ENCODE peak calls at places on chromosome 6, in ten cellular contexts. L, Z, P, N, T, W, F, R, G and C are unnamed samples.

GRCh38 chr6:13697857-13698256 is 13.8 kb downstream of the RANBP9 start:
- DNase-seq in P (no peak), G (no peak), R (no peak), W (no peak), N (no peak), Z (no peak), T (no peak), F (no peak), L (no peak), C (no peak)

GRCh38 chr6:149014631-149015171 is 267.9 kb downstream of the UST start:
- DNase-seq in R (no peak), P (peak), G (peak), W (no peak), N (no peak), T (no peak), Z (no peak), F (peak), L (no peak), C (no peak)

GRCh38 chr6:15952231-15953151 is 176.4 kb upstream of the MYLIP start:
- DNase-seq in P (peak), G (no peak), N (no peak), W (no peak), Z (no peak), R (no peak), F (no peak), L (no peak), T (no peak), C (no peak)

GRCh38 chr6:30707281-30707850 is 9.7 kb downstream of the MDC1 start:
- DNase-seq in L (no peak), F (no peak), G (no peak), W (no peak), Z (no peak), R (no peak), N (no peak), P (no peak), T (no peak), C (no peak)

GRCh38 chr6:87788141-87788540 is 86.1 kb upstream of the AKIRIN2 start:
- DNase-seq in T (no peak), F (no peak), Z (no peak), G (no peak), R (no peak), N (no peak), L (no peak), P (no peak), W (no peak), C (no peak)

GRCh38 chr6:106702451-106703110 is 73.2 kb downstream of the QRSL1 start:
- DNase-seq in W (no peak), N (no peak), P (no peak), Z (peak), L (no peak), G (no peak), T (no peak), F (no peak), R (no peak), C (peak)

GRCh38 chr6:30615219-30615957 is 1.7 kb downstream of the PPP1R10 start:
- DNase-seq in T (peak), W (no peak), N (no peak), L (peak), G (peak), P (peak), F (peak), R (peak), Z (no peak), C (no peak)

GRCh38 chr6:20542927-20543602 is 8.8 kb downstream of the CDKAL1 start:
- DNase-seq in R (peak), T (no peak), L (peak), Z (no peak), F (peak), G (peak), W (no peak), N (no peak), P (peak), C (peak)

GRCh38 chr6:33880746-33881145 is 76.9 kb upstream of the MLN start:
- DNase-seq in W (no peak), P (no peak), N (no peak), G (no peak), Z (no peak), F (no peak), L (no peak), R (no peak), T (no peak), C (no peak)

GRCh38 chr6:40417031-40417430 is 170.1 kb downstream of the LRFN2 start:
- DNase-seq in G (no peak), Z (no peak), T (no peak), P (no peak), F (no peak), W (no peak), L (no peak), R (no peak), N (no peak), C (no peak)

GRCh38 chr6:1439349-1439748 is 50.0 kb downstream of the FOXF2 start:
- DNase-seq in P (peak), W (no peak), N (no peak), L (no peak), Z (no peak), T (no peak), R (peak), F (no peak), G (peak), C (no peak)

GRCh38 chr6:73604020-73604419 is 49.8 kb downstream of the SLC17A5 start:
- DNase-seq in Z (no peak), F (no peak), R (no peak), G (no peak), W (no peak), T (no peak), P (no peak), N (no peak), L (no peak), C (no peak)

GRCh38 chr6:38215225-38215624 is 395.7 kb downstream of the ZFAND3 start:
- DNase-seq in L (no peak), P (no peak), G (no peak), W (no peak), T (no peak), R (no peak), N (no peak), Z (no peak), F (no peak), C (no peak)

GRCh38 chr6:16909599-16910360 is 148.5 kb upstream of the ATXN1 start:
- DNase-seq in G (peak), T (no peak), R (peak), L (peak), Z (no peak), W (no peak), P (peak), F (peak), N (no peak), C (no peak)

GRCh38 chr6:138847884-138848283 is 52.0 kb downstream of the ECT2L start:
- DNase-seq in G (no peak), R (no peak), Z (no peak), L (no peak), W (no peak), F (no peak), P (no peak), T (no peak), N (no peak), C (no peak)

GRCh38 chr6:15479761-15480160 is 183.1 kb downstream of the DTNBP1 start:
- DNase-seq in L (peak), P (no peak), W (no peak), R (no peak), Z (no peak), G (peak), T (no peak), F (no peak), N (peak), C (no peak)

GRCh38 chr6:34718867-34719441 is 22.4 kb upstream of the ILRUN start:
- DNase-seq in F (no peak), L (no peak), Z (no peak), T (no peak), R (peak), G (no peak), P (no peak), N (no peak), W (no peak), C (no peak)

GRCh38 chr6:130434174-130434873 is 68.5 kb downstream of the TMEM200A start:
- DNase-seq in Z (no peak), P (peak), G (peak), T (no peak), F (peak), N (no peak), L (peak), W (no peak), R (peak), C (no peak)

GRCh38 chr6:31657406-31658157 is 1.9 kb downstream of the APOM start:
- DNase-seq in W (no peak), R (no peak), T (no peak), F (no peak), L (no peak), G (no peak), Z (no peak), P (no peak), N (no peak), C (no peak)

GRCh38 chr6:108029226-108029921 is 45.2 kb downstream of the OSTM1 start:
- DNase-seq in T (no peak), N (no peak), R (no peak), F (no peak), P (no peak), G (no peak), Z (no peak), W (peak), L (no peak), C (no peak)

GRCh38 chr6:1336246-1336843 is 24.4 kb downstream of the FOXQ1 start:
- DNase-seq in N (peak), F (no peak), R (no peak), L (no peak), W (no peak), G (no peak), P (peak), T (no peak), Z (no peak), C (no peak)

GRCh38 chr6:119322715-119323350 is 26.7 kb downstream of the MAN1A1 start:
- DNase-seq in W (no peak), T (no peak), N (no peak), P (no peak), Z (no peak), R (no peak), F (no peak), G (no peak), L (no peak), C (no peak)

GRCh38 chr6:107075951-107076381 is 39.3 kb downstream of the BEND3 start:
- DNase-seq in R (peak), Z (no peak), L (peak), G (peak), N (no peak), P (peak), T (no peak), W (no peak), F (no peak), C (peak)

GRCh38 chr6:20661721-20662120 is 127.5 kb downstream of the CDKAL1 start:
- DNase-seq in N (no peak), F (no peak), Z (no peak), T (no peak), G (peak), P (peak), W (peak), L (peak), R (peak), C (no peak)

GRCh38 chr6:79384845-79385244 is 150.4 kb upstream of the HMGN3 start:
- DNase-seq in R (no peak), W (no peak), F (peak), G (peak), P (no peak), T (no peak), N (no peak), Z (no peak), L (peak), C (no peak)

GRCh38 chr6:83008631-83009030 is 57.0 kb downstream of the UBE3D start:
- DNase-seq in W (no peak), N (no peak), L (no peak), T (no peak), P (no peak), R (no peak), G (no peak), Z (no peak), F (no peak), C (no peak)

DNA sequence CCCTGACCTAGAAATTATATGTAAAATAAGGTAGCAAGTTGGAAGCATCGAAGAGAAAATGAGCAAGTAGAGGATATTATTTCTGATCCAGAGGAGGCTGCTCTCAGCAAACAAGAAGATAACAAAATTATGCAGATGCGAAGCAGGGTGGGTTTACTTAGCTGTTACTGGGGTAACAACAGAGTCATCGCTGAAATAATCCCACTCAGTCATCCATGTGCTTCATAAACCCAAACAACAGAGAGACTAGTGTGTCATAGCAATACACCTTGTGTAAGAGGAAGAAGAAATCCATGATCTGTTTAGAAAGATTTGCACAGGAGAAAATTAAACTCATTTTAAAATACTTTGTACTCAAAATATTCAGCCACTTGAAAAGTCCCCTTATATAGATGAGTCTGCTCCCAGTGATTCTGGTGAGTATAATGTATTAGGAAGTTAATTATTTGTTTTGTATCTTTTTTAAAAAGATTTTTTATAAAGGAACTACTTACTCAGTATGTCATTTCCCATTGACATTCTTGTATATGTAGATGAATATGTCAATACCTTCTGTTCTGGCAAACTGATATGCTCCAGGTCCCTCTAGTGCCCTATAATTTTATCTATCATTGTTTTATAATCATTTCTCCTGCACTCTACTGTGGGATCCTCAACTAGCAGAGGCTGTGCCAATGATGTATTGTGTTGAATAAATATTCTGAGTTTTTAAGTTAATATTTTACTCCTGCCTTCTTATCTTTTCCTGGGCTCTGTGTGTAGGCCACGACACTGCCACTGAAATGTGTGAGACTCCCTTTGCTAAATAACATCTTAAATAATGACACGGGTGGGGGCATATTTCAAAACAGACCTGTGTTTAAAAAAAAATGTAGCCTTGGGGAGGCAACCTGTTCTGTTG is 8.6 kb upstream of the HIVEP2 start:
- DNase-seq in T (no peak), G (no peak), L (no peak), F (no peak), R (no peak), W (no peak), Z (no peak), N (no peak), P (no peak), C (no peak)
- TF ChIP-seq CTCF in T (no peak), G (no peak), L (no peak), F (no peak), R (no peak), W (no peak), Z (no peak), N (no peak), P (no peak), C (no peak)

DNA sequence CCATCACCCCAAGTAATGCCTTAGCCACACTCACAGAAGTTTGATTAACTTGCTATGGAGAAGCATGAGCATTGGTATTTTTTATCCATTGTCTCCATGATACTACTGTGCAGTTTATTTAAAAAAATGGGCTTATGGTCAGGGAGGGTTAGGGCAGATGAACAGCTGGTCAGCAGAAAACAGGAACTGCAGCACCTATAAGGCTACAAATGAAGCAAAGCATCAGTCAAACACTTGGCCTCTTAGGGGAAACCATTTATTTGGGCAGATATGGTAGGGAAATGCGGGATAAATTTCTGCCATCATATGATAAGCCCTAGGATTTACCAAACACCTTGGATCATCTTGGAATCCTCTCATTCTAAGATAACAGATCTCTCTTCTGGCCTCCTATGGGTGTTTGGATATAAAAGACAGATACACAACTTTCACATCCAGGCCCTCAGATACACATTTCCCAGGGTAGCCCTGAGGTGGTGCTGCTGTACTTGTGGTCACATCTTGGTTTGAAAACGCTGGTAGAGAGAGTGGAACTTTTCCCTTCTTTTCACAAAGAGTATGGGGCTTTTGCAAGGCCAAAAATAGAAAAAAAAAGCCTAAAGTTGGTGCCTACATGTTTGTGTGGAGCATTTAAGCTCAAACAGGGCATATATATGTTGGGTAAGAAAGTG is 42.8 kb upstream of the AHI1 start:
- DNase-seq in R (peak), L (peak), Z (no peak), W (no peak), F (peak), G (peak), P (peak), T (no peak), N (no peak), C (no peak)
- TF ChIP-seq CTCF in R (peak), L (peak), Z (no peak), W (no peak), F (peak), G (peak), P (peak), T (no peak), N (no peak), C (peak)

GRCh38 chr6:137740967-137741761 is 125.9 kb upstream of the TNFAIP3 start:
- DNase-seq in L (no peak), P (no peak), W (no peak), Z (no peak), N (no peak), F (no peak), T (no peak), G (no peak), R (no peak), C (no peak)
- TF ChIP-seq CTCF in L (no peak), P (no peak), W (no peak), Z (no peak), N (no peak), F (no peak), T (no peak), G (no peak), R (no peak), C (peak)

DNA sequence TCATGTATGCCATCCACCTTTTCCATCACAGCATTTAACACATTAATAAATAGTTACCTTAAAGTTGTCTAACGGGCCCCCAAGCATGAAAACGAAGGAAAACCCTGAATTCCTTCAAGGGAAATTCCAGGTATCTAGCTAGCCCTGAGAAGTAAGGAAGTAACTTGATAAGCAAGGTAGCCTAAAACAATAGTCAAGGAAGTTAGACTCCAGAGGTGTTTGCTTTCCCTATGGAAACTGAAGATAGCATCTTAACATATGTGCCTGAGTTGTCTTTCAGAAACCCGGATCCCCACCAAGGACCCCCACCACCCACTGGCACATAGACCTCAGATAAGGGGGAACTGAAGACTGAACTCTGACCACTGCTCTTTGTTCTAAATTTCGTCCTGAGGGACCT is 127.4 kb downstream of the TBXT start:
- DNase-seq in W (no peak), L (no peak), Z (no peak), T (no peak), P (no peak), R (no peak), F (no peak), G (no peak), N (no peak), C (no peak)
- TF ChIP-seq CTCF in W (no peak), L (no peak), Z (no peak), T (no peak), P (no peak), R (no peak), F (no peak), G (no peak), N (no peak), C (no peak)

GRCh38 chr6:125393449-125393858 is 91.7 kb upstream of the HDDC2 start:
- DNase-seq in G (no peak), N (no peak), L (no peak), P (no peak), T (no peak), R (no peak), W (no peak), F (no peak), Z (no peak), C (peak)
- TF ChIP-seq CTCF in G (no peak), N (no peak), L (no peak), P (no peak), T (no peak), R (no peak), W (no peak), F (no peak), Z (no peak), C (no peak)

GRCh38 chr6:52691718-52692117 is 20.8 kb downstream of the TMEM14A start:
- DNase-seq in F (no peak), R (peak), T (no peak), N (no peak), W (no peak), G (no peak), P (peak), L (no peak), Z (no peak), C (no peak)

GRCh38 chr6:52697903-52698302 is 27.0 kb downstream of the TMEM14A start:
- DNase-seq in N (no peak), G (no peak), Z (no peak), P (peak), W (peak), L (no peak), R (peak), F (no peak), T (no peak), C (no peak)

GRCh38 chr6:52693777-52694176 is 22.9 kb downstream of the TMEM14A start:
- DNase-seq in R (no peak), P (no peak), G (no peak), W (no peak), L (no peak), F (no peak), T (no peak), Z (no peak), N (no peak), C (no peak)

GRCh38 chr6:52694404-52694803 is 23.5 kb downstream of the TMEM14A start:
- DNase-seq in W (no peak), N (no peak), R (no peak), Z (no peak), G (no peak), P (no peak), F (no peak), T (no peak), L (no peak), C (no peak)

DNA sequence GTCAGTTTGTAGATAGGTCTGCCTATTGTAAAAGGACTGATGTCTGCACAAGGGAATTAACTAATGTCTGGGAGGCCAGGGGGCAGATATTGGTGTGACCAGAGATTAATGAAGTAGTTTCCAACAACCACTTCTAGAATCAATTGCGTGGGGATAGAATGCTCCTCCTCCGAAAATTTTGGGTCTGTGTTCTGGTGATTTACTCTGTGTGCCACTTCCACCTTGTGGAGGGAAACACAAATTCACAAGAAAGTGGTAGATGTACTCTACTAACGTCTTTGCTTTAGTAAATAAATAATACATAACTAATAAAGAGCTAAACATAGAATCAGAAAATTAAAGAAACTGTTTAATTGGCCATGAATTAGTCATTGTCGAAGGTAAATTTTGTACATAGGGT is 25.5 kb downstream of the TMEM14A start:
- DNase-seq in L (no peak), F (no peak), R (no peak), T (no peak), Z (no peak), P (no peak), N (no peak), W (no peak), G (no peak), C (no peak)
- TF ChIP-seq CTCF in L (no peak), F (no peak), R (no peak), T (no peak), Z (no peak), P (no peak), N (no peak), W (no peak), G (no peak), C (no peak)